ENCODE peak calls at places on chromosomes 2 and 18, in seven cellular contexts. One of them, this sample, is unnamed.
A peak's percentile ranks its signal among the peaks of the same experiment; 100 is the strongest.

GRCh38 chr2:26615336-26616031 is 25.7 kb downstream of the CIB4 start:
- DNase-seq in choroid plexus epithelial cell: no peak
- DNase-seq in SK-N-SH: peak; percentile 45
- DNase-seq in foreskin fibroblast: no peak
- DNase-seq in kidney epithelial cell: no peak
- DNase-seq in body of pancreas: no peak
- DNase-seq in heart left ventricle: no peak
- DNase-seq in this sample: no peak

GRCh38 chr18:8656226-8656625 is 47.0 kb downstream of the RAB12 start:
- DNase-seq in choroid plexus epithelial cell: no peak
- DNase-seq in SK-N-SH: no peak
- DNase-seq in foreskin fibroblast: no peak
- DNase-seq in kidney epithelial cell: no peak
- DNase-seq in body of pancreas: no peak
- DNase-seq in heart left ventricle: no peak
- DNase-seq in this sample: no peak

GRCh38 chr2:45439788-45440773 is 171.0 kb downstream of the SRBD1 start:
- DNase-seq in choroid plexus epithelial cell: peak; percentile 58
- DNase-seq in SK-N-SH: peak; percentile 28
- DNase-seq in foreskin fibroblast: peak; percentile 15
- DNase-seq in kidney epithelial cell: no peak
- DNase-seq in body of pancreas: no peak
- DNase-seq in heart left ventricle: no peak
- DNase-seq in this sample: no peak

GRCh38 chr2:62152000-62152399 is 43.9 kb upstream of the B3GNT2 start:
- DNase-seq in choroid plexus epithelial cell: peak; percentile 34
- DNase-seq in SK-N-SH: no peak
- DNase-seq in foreskin fibroblast: no peak
- DNase-seq in kidney epithelial cell: no peak
- DNase-seq in body of pancreas: no peak
- DNase-seq in heart left ventricle: no peak
- DNase-seq in this sample: no peak

GRCh38 chr2:33340265-33340664 is 136.2 kb upstream of the RASGRP3 start:
- DNase-seq in choroid plexus epithelial cell: peak; percentile 72
- DNase-seq in SK-N-SH: no peak
- DNase-seq in foreskin fibroblast: peak; percentile 41
- DNase-seq in kidney epithelial cell: no peak
- DNase-seq in body of pancreas: peak; percentile 58
- DNase-seq in heart left ventricle: peak; percentile 90
- DNase-seq in this sample: no peak

GRCh38 chr2:205716126-205716525 is 33.8 kb downstream of the NRP2 start:
- DNase-seq in choroid plexus epithelial cell: no peak
- DNase-seq in SK-N-SH: no peak
- DNase-seq in foreskin fibroblast: no peak
- DNase-seq in kidney epithelial cell: no peak
- DNase-seq in body of pancreas: no peak
- DNase-seq in heart left ventricle: no peak
- DNase-seq in this sample: no peak

GRCh38 chr2:38661306-38661705 is 4.6 kb upstream of the GALM start:
- DNase-seq in choroid plexus epithelial cell: peak; percentile 33
- DNase-seq in SK-N-SH: no peak
- DNase-seq in foreskin fibroblast: peak; percentile 56
- DNase-seq in kidney epithelial cell: no peak
- DNase-seq in body of pancreas: no peak
- DNase-seq in heart left ventricle: no peak
- DNase-seq in this sample: no peak

GRCh38 chr2:88024509-88024908 is 8.2 kb upstream of the RNU2-63P start:
- DNase-seq in choroid plexus epithelial cell: no peak
- DNase-seq in SK-N-SH: no peak
- DNase-seq in foreskin fibroblast: no peak
- DNase-seq in kidney epithelial cell: no peak
- DNase-seq in body of pancreas: no peak
- DNase-seq in heart left ventricle: no peak
- DNase-seq in this sample: no peak

GRCh38 chr2:166351319-166351718 is 24.4 kb downstream of the SCN9A start:
- DNase-seq in choroid plexus epithelial cell: peak; percentile 75
- DNase-seq in SK-N-SH: no peak
- DNase-seq in foreskin fibroblast: peak; percentile 56
- DNase-seq in kidney epithelial cell: no peak
- DNase-seq in body of pancreas: no peak
- DNase-seq in heart left ventricle: no peak
- DNase-seq in this sample: no peak

DNA sequence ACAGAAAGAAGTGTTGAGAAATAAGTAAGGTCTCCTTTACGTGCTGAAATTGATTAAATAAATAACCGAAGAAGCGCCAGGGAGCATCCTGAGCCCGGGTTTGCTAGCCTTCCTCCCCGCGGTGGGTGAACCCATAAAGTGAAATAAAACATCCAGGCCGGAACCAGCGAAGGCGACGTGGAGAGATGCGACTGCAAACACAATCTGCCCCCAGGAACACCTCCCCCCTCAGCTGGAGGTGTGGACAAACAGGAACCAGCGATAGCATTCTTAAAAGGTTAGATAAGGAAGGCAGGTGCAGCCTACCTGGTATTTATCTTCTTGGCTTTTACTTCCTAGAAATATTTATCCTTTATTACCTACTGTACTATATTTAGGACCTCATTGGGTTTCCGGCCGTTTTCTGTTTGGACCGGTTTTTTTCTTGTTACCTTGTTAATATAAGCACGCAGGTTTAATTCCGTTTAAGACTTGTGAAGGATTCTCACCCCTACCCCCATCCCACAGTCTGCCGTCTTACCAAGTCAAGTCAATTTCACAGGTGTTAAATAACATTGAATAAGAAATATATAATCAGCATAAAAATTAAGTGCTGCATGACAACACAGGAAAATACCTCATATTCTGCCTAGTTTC is 224.1 kb upstream of the ID2 start:
- DNase-seq in choroid plexus epithelial cell: no peak
- DNase-seq in SK-N-SH: no peak
- DNase-seq in foreskin fibroblast: no peak
- DNase-seq in kidney epithelial cell: no peak
- DNase-seq in body of pancreas: peak; percentile 62
- DNase-seq in heart left ventricle: no peak
- DNase-seq in this sample: no peak
- TF ChIP-seq CTCF in choroid plexus epithelial cell: no peak
- TF ChIP-seq CTCF in SK-N-SH: no peak
- TF ChIP-seq CTCF in foreskin fibroblast: no peak
- TF ChIP-seq CTCF in kidney epithelial cell: no peak
- TF ChIP-seq CTCF in body of pancreas: no peak
- TF ChIP-seq CTCF in heart left ventricle: no peak
- TF ChIP-seq CTCF in this sample: no peak

GRCh38 chr2:212915121-212915782 is 236.2 kb downstream of the IKZF2 start:
- DNase-seq in choroid plexus epithelial cell: no peak
- DNase-seq in SK-N-SH: no peak
- DNase-seq in foreskin fibroblast: no peak
- DNase-seq in kidney epithelial cell: no peak
- DNase-seq in body of pancreas: no peak
- DNase-seq in heart left ventricle: no peak
- DNase-seq in this sample: no peak

GRCh38 chr2:212914392-212914791 is 237.0 kb downstream of the IKZF2 start:
- DNase-seq in choroid plexus epithelial cell: no peak
- DNase-seq in SK-N-SH: no peak
- DNase-seq in foreskin fibroblast: no peak
- DNase-seq in kidney epithelial cell: no peak
- DNase-seq in body of pancreas: no peak
- DNase-seq in heart left ventricle: no peak
- DNase-seq in this sample: no peak

GRCh38 chr2:212911011-212911410 is 240.4 kb downstream of the IKZF2 start:
- DNase-seq in choroid plexus epithelial cell: no peak
- DNase-seq in SK-N-SH: no peak
- DNase-seq in foreskin fibroblast: no peak
- DNase-seq in kidney epithelial cell: no peak
- DNase-seq in body of pancreas: no peak
- DNase-seq in heart left ventricle: no peak
- DNase-seq in this sample: no peak

GRCh38 chr2:212912445-212913103 is 238.8 kb downstream of the IKZF2 start:
- DNase-seq in choroid plexus epithelial cell: peak; percentile 67
- DNase-seq in SK-N-SH: peak; percentile 50
- DNase-seq in foreskin fibroblast: peak; percentile 57
- DNase-seq in kidney epithelial cell: peak; percentile 34
- DNase-seq in body of pancreas: no peak
- DNase-seq in heart left ventricle: no peak
- DNase-seq in this sample: no peak

GRCh38 chr2:212913902-212914301 is 237.5 kb downstream of the IKZF2 start:
- DNase-seq in choroid plexus epithelial cell: no peak
- DNase-seq in SK-N-SH: no peak
- DNase-seq in foreskin fibroblast: no peak
- DNase-seq in kidney epithelial cell: no peak
- DNase-seq in body of pancreas: no peak
- DNase-seq in heart left ventricle: no peak
- DNase-seq in this sample: no peak
- H3K4me3 ChIP-seq in choroid plexus epithelial cell: no peak overlapping the region
- H3K4me3 ChIP-seq in SK-N-SH: no peak overlapping the region
- H3K4me3 ChIP-seq in foreskin fibroblast: no peak overlapping the region
- H3K4me3 ChIP-seq in kidney epithelial cell: no peak overlapping the region
- H3K4me3 ChIP-seq in body of pancreas: no peak overlapping the region
- H3K4me3 ChIP-seq in heart left ventricle: no peak overlapping the region
- H3K4me3 ChIP-seq in this sample: no peak overlapping the region

DNA sequence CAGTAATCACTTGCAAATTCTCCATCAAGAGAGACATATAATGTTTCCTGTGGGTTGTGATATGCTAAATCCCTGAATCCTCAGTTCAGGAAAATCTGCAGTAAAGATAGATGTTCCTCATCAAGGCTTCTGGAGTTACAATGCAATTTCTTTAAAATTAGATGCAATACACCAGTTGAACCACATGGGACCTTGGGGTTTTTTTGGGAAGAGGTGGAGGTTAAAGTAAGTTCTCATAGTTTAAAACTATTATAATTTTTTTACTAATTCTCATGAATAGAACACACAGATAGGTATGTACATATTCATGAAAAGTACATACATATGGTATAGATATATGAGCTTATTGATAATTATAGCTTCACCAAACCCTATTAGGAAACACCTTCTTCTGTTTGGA is 496.2 kb downstream of the SATB2 start:
- DNase-seq in choroid plexus epithelial cell: no peak
- DNase-seq in SK-N-SH: no peak
- DNase-seq in foreskin fibroblast: peak; percentile 10
- DNase-seq in kidney epithelial cell: no peak
- DNase-seq in body of pancreas: no peak
- DNase-seq in heart left ventricle: no peak
- DNase-seq in this sample: no peak
- TF ChIP-seq CTCF in choroid plexus epithelial cell: no peak
- TF ChIP-seq CTCF in SK-N-SH: no peak
- TF ChIP-seq CTCF in foreskin fibroblast: no peak
- TF ChIP-seq CTCF in kidney epithelial cell: no peak
- TF ChIP-seq CTCF in body of pancreas: peak; percentile 17
- TF ChIP-seq CTCF in heart left ventricle: no peak
- TF ChIP-seq CTCF in this sample: no peak

DNA sequence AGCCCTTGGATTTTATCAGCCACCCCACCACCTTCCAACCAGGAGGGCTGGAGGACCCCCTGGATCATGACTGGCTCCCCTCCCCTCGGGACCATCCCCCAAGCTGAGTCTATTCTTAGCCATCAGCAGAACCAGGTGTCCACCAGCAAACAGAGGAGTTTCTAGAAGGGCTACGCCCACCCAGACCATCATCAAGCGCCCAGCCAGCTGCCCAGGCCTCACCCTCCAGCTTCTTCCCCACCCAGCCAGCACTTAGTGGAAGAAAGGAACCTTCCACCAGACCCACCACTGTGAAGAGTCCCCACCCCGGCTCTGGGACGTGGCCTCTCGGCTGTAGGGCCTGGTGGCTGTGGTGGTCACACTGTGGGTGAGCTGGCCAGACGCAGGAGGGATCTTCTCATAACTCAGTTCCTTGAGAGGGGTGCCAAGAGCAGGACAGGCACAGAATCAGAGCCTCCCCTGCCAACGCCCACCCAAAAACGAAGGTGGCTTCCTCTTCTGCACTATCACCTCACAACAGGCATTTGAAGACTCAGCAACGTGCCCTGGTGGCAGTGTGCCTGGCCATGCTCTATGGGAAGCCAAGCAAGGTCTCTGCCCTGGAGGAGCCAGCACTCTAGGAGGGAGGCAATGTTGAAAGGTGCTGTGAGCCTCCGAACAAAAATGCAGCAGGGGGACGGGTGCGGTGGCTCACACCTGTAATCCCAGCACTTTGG is 19.0 kb downstream of the BIN1 start:
- DNase-seq in choroid plexus epithelial cell: no peak
- DNase-seq in SK-N-SH: peak; percentile 64
- DNase-seq in foreskin fibroblast: no peak
- DNase-seq in kidney epithelial cell: no peak
- DNase-seq in body of pancreas: no peak
- DNase-seq in heart left ventricle: peak; percentile 19
- DNase-seq in this sample: no peak
- H3K4me3 ChIP-seq in choroid plexus epithelial cell: no peak overlapping the region
- H3K4me3 ChIP-seq in SK-N-SH: no peak overlapping the region
- H3K4me3 ChIP-seq in foreskin fibroblast: no peak overlapping the region
- H3K4me3 ChIP-seq in kidney epithelial cell: no peak overlapping the region
- H3K4me3 ChIP-seq in body of pancreas: no peak overlapping the region
- H3K4me3 ChIP-seq in heart left ventricle: no peak overlapping the region
- H3K4me3 ChIP-seq in this sample: no peak overlapping the region

GRCh38 chr2:238225121-238225520 is 14.7 kb downstream of the HES6 start:
- DNase-seq in choroid plexus epithelial cell: no peak
- DNase-seq in SK-N-SH: no peak
- DNase-seq in foreskin fibroblast: no peak
- DNase-seq in kidney epithelial cell: no peak
- DNase-seq in body of pancreas: no peak
- DNase-seq in heart left ventricle: no peak
- DNase-seq in this sample: no peak
- TF ChIP-seq CTCF in choroid plexus epithelial cell: no peak
- TF ChIP-seq CTCF in SK-N-SH: no peak
- TF ChIP-seq CTCF in foreskin fibroblast: no peak
- TF ChIP-seq CTCF in kidney epithelial cell: no peak
- TF ChIP-seq CTCF in body of pancreas: no peak
- TF ChIP-seq CTCF in heart left ventricle: no peak
- TF ChIP-seq CTCF in this sample: no peak

GRCh38 chr2:64609229-64609994 is 44.3 kb downstream of the SERTAD2 start:
- DNase-seq in choroid plexus epithelial cell: peak; percentile 47
- DNase-seq in SK-N-SH: peak; percentile 63
- DNase-seq in foreskin fibroblast: peak; percentile 65
- DNase-seq in kidney epithelial cell: no peak
- DNase-seq in body of pancreas: peak; percentile 67
- DNase-seq in heart left ventricle: peak; percentile 59
- DNase-seq in this sample: no peak
- H3K4me3 ChIP-seq in choroid plexus epithelial cell: peak overlapping the region; percentile 46
- H3K4me3 ChIP-seq in SK-N-SH: no peak overlapping the region
- H3K4me3 ChIP-seq in foreskin fibroblast: peak overlapping the region; percentile 28
- H3K4me3 ChIP-seq in kidney epithelial cell: peak overlapping the region; percentile 36
- H3K4me3 ChIP-seq in body of pancreas: peak overlapping the region; percentile 22
- H3K4me3 ChIP-seq in heart left ventricle: peak overlapping the region; percentile 68
- H3K4me3 ChIP-seq in this sample: peak overlapping the region; percentile 54

GRCh38 chr18:55351220-55351619 is 236.8 kb downstream of the TCF4 start:
- DNase-seq in choroid plexus epithelial cell: no peak
- DNase-seq in SK-N-SH: no peak
- DNase-seq in foreskin fibroblast: peak; percentile 23
- DNase-seq in kidney epithelial cell: no peak
- DNase-seq in body of pancreas: no peak
- DNase-seq in heart left ventricle: no peak
- DNase-seq in this sample: no peak
- TF ChIP-seq CTCF in choroid plexus epithelial cell: no peak
- TF ChIP-seq CTCF in SK-N-SH: no peak
- TF ChIP-seq CTCF in foreskin fibroblast: no peak
- TF ChIP-seq CTCF in kidney epithelial cell: no peak
- TF ChIP-seq CTCF in body of pancreas: no peak
- TF ChIP-seq CTCF in heart left ventricle: no peak
- TF ChIP-seq CTCF in this sample: no peak